ENCODE peak calls at places on chromosomes 7 and 10, in six cellular contexts. S, N, Y, C, U and X are unnamed samples.
A peak's percentile ranks its signal among the peaks of the same experiment; 100 is the strongest.

GRCh38 chr10:99906470-99906869 is 103.3 kb downstream of the DNMBP start:
- DNase-seq in N (peak; percentile 93), Y (peak; percentile 78), C (peak; percentile 96), S (peak; percentile 89), U (no peak), X (peak; percentile 97)

GRCh38 chr7:42642699-42643098 is 269.2 kb downstream of the C7orf25 start:
- DNase-seq in C (no peak), U (no peak), S (no peak), N (no peak), Y (no peak), X (no peak)

GRCh38 chr10:47457826-47458225 is 26.1 kb downstream of the ANXA8 start:
- DNase-seq in N (no peak), Y (no peak), S (no peak), U (no peak), C (no peak), X (no peak)

GRCh38 chr7:151131622-151132293 is 35.7 kb downstream of the GBX1 start:
- DNase-seq in N (no peak), S (no peak), C (no peak), Y (no peak), U (no peak), X (no peak)

GRCh38 chr10:93746844-93747284 is 10.9 kb upstream of the LGI1 start:
- DNase-seq in C (peak; percentile 89), N (peak; percentile 65), U (peak; percentile 93), S (peak; percentile 95), Y (no peak), X (peak; percentile 95)

GRCh38 chr7:90952649-90952991 is 311.6 kb upstream of the FZD1 start:
- DNase-seq in S (peak; percentile 59), N (no peak), Y (no peak), C (no peak), U (no peak), X (no peak)

GRCh38 chr7:41029072-41029492 is 673.8 kb downstream of the INHBA start:
- DNase-seq in U (peak; percentile 99), S (peak; percentile 73), N (peak; percentile 86), C (peak; percentile 100), Y (no peak), X (peak; percentile 98)

GRCh38 chr7:128799451-128799850 is 7.7 kb downstream of the CCDC136 start:
- DNase-seq in Y (no peak), C (no peak), N (no peak), S (no peak), U (no peak), X (no peak)

GRCh38 chr10:50396491-50397311 is 145.4 kb upstream of the ASAH2 start:
- DNase-seq in N (no peak), S (peak; percentile 56), Y (no peak), C (peak; percentile 74), U (no peak), X (peak; percentile 55)

GRCh38 chr10:72335394-72336258 is 19.1 kb downstream of the DNAJB12 start:
- DNase-seq in S (no peak), C (no peak), U (no peak), Y (peak; percentile 83), N (no peak), X (no peak)

GRCh38 chr7:50068026-50068425 is 25.0 kb downstream of the ZPBP start:
- DNase-seq in S (peak; percentile 16), N (no peak), C (no peak), Y (no peak), U (no peak), X (peak; percentile 50)

GRCh38 chr10:80277016-80277415 is 12.4 kb downstream of the MAT1A start:
- DNase-seq in C (no peak), S (no peak), N (no peak), U (no peak), Y (no peak), X (no peak)

GRCh38 chr7:122884186-122884585 is 2.1 kb downstream of the CADPS2 start:
- DNase-seq in U (no peak), C (no peak), S (no peak), Y (no peak), N (no peak), X (peak; percentile 62)

GRCh38 chr7:149496642-149497391 is 792 bp downstream of the ZNF746 start:
- DNase-seq in S (peak; percentile 44), N (no peak), C (peak; percentile 15), Y (peak; percentile 80), U (peak; percentile 22), X (peak; percentile 30)

GRCh38 chr10:71068811-71069411 is 143.5 kb upstream of the UNC5B start:
- DNase-seq in N (no peak), Y (no peak), C (peak; percentile 2), U (peak; percentile 9), S (peak; percentile 45), X (peak; percentile 84)

GRCh38 chr7:104929921-104930320 is 84.1 kb upstream of the KMT2E start:
- DNase-seq in Y (no peak), S (no peak), U (no peak), N (no peak), C (no peak), X (peak; percentile 76)

GRCh38 chr10:110327262-110327914 is 22.7 kb upstream of the SMNDC1 start:
- DNase-seq in C (peak; percentile 28), Y (no peak), N (no peak), U (no peak), S (no peak), X (no peak)

GRCh38 chr7:116242177-116242576 is 31.8 kb downstream of the TES start:
- DNase-seq in C (peak; percentile 51), N (no peak), S (no peak), Y (no peak), U (no peak), X (no peak)

GRCh38 chr7:157495177-157495553 is 158.4 kb downstream of the DNAJB6 start:
- DNase-seq in Y (no peak), S (no peak), C (no peak), U (no peak), N (no peak), X (no peak)

GRCh38 chr10:12634532-12634931 is 285.2 kb downstream of the CAMK1D start:
- DNase-seq in C (no peak), Y (no peak), S (no peak), N (no peak), U (no peak), X (no peak)

GRCh38 chr7:91280180-91280579 is 15.9 kb downstream of the FZD1 start:
- DNase-seq in U (no peak), S (no peak), N (no peak), Y (no peak), C (peak; percentile 4), X (no peak)

GRCh38 chr7:24756545-24756988 is 697 bp downstream of the GSDME start:
- DNase-seq in S (no peak), N (no peak), C (peak; percentile 53), Y (no peak), U (peak; percentile 25), X (no peak)

GRCh38 chr10:69359089-69360025 is 57.4 kb downstream of the TACR2 start:
- DNase-seq in S (no peak), U (no peak), C (no peak), N (no peak), Y (no peak), X (no peak)

GRCh38 chr7:116438274-116438673 is 61.3 kb upstream of the CAV2 start:
- DNase-seq in U (no peak), C (peak; percentile 18), N (no peak), S (peak; percentile 42), Y (no peak), X (no peak)

GRCh38 chr7:5283421-5284303 is 919 bp downstream of the SLC29A4 start:
- DNase-seq in S (no peak), Y (no peak), U (no peak), N (no peak), C (no peak), X (peak; percentile 27)

GRCh38 chr10:16545126-16545736 is 23.6 kb upstream of the C1QL3 start:
- DNase-seq in C (peak; percentile 29), S (peak; percentile 46), Y (no peak), U (peak; percentile 12), N (no peak), X (peak; percentile 47)

GRCh38 chr10:66627156-66627555 is 298.7 kb upstream of the LRRTM3 start:
- DNase-seq in S (no peak), Y (no peak), U (no peak), C (no peak), N (no peak), X (peak; percentile 74)

GRCh38 chr7:50389961-50390360 is 60.2 kb downstream of the FIGNL1 start:
- DNase-seq in S (no peak), C (no peak), Y (no peak), U (no peak), N (no peak), X (no peak)

GRCh38 chr7:98110249-98111022 is 3.8 kb downstream of the LMTK2 start:
- DNase-seq in U (no peak), N (no peak), C (peak; percentile 9), Y (no peak), S (no peak), X (peak; percentile 14)

GRCh38 chr7:70432567-70433001 is 699.4 kb upstream of the GALNT17 start:
- DNase-seq in C (no peak), U (no peak), N (no peak), Y (peak; percentile 68), S (no peak), X (no peak)

GRCh38 chr7:127715901-127716300 is 63.9 kb downstream of the SND1 start:
- DNase-seq in S (peak; percentile 60), Y (no peak), N (no peak), U (peak; percentile 21), C (no peak), X (no peak)

GRCh38 chr10:16929067-16929466 is 111.8 kb upstream of the RSU1 start:
- DNase-seq in Y (no peak), C (no peak), U (no peak), N (no peak), S (no peak), X (no peak)

GRCh38 chr7:73918926-73919693 is 58.2 kb downstream of the TMEM270 start:
- DNase-seq in C (no peak), Y (peak; percentile 41), U (no peak), N (no peak), S (no peak), X (no peak)

GRCh38 chr10:49324711-49325110 is 25.7 kb downstream of the C10orf71 start:
- DNase-seq in U (no peak), Y (no peak), N (no peak), S (no peak), C (no peak), X (no peak)

GRCh38 chr10:131933016-131933694 is 32.3 kb downstream of the PPP2R2D start:
- DNase-seq in C (no peak), Y (peak; percentile 49), U (no peak), S (no peak), N (no peak), X (no peak)

GRCh38 chr7:110988890-110989501 is 101.9 kb upstream of the LRRN3 start:
- DNase-seq in N (no peak), C (peak; percentile 6), U (no peak), Y (no peak), S (no peak), X (no peak)
- H3K4me3 ChIP-seq in N (no peak overlapping the region), C (no peak overlapping the region), U (no peak overlapping the region), Y (no peak overlapping the region), S (no peak overlapping the region), X (no peak overlapping the region)

GRCh38 chr7:22726345-22726848 is 603 bp upstream of the IL6 start:
- DNase-seq in S (peak; percentile 85), N (peak; percentile 62), Y (peak; percentile 77), C (peak; percentile 90), U (peak; percentile 57), X (peak; percentile 85)
- TF ChIP-seq CTCF in S (peak; percentile 74), N (peak; percentile 66), Y (no peak), C (peak; percentile 73), U (peak; percentile 68), X (peak; percentile 77)

GRCh38 chr7:120869700-120870099 is 11.8 kb upstream of the TSPAN12 start:
- DNase-seq in Y (no peak), S (no peak), U (no peak), N (no peak), C (no peak), X (no peak)
- H3K4me3 ChIP-seq in Y (no peak overlapping the region), S (no peak overlapping the region), U (no peak overlapping the region), N (no peak overlapping the region), C (no peak overlapping the region), X (no peak overlapping the region)

GRCh38 chr10:60441515-60441914 is 51.8 kb upstream of the ANK3 start:
- DNase-seq in C (peak; percentile 43), Y (no peak), S (peak; percentile 38), U (no peak), N (no peak), X (peak; percentile 34)
- TF ChIP-seq CTCF in C (peak; percentile 47), Y (no peak), S (peak; percentile 51), U (peak; percentile 36), N (peak; percentile 44), X (peak; percentile 8)